ENCODE peak calls at places on chromosomes 2 and 18, in eight cellular contexts. O is A549; K is coronary artery; U is DND-41; B is body of pancreas; N is CD8-positive, alpha-beta T cell; Y is vagina; D is aorta. Q is an unnamed sample.

GRCh38 chr2:105573490-105573889 is 171.2 kb upstream of the NCK2 start:
- DNase-seq in K (no peak), Y (no peak), D (no peak), U (no peak), B (no peak), N (no peak), O (no peak), Q (no peak)

GRCh38 chr2:32061973-32062861 is 1.1 kb upstream of the SPAST start:
- DNase-seq in U (no peak), N (no peak), B (peak), O (no peak), D (no peak), K (no peak), Y (no peak), Q (peak)

GRCh38 chr2:170123593-170123992 is 54.4 kb upstream of the MYO3B start:
- DNase-seq in O (peak), K (no peak), N (no peak), U (no peak), B (no peak), Y (peak), D (no peak), Q (no peak)

GRCh38 chr2:18788590-18788989 is 199.2 kb upstream of the NT5C1B start:
- DNase-seq in U (no peak), B (peak), Y (no peak), O (no peak), D (no peak), N (no peak), K (no peak), Q (no peak)

GRCh38 chr18:34018358-34018757 is 206.4 kb downstream of the NOL4 start:
- DNase-seq in O (no peak), D (no peak), B (no peak), U (no peak), N (no peak), K (no peak), Y (no peak), Q (no peak)

GRCh38 chr18:10892801-10893595 is 256.4 kb downstream of the PIEZO2 start:
- DNase-seq in D (no peak), U (no peak), K (no peak), O (no peak), N (no peak), Y (no peak), B (no peak), Q (no peak)

GRCh38 chr18:23133860-23134779 is 1.2 kb upstream of the CABLES1 start:
- DNase-seq in D (no peak), K (no peak), N (no peak), Y (no peak), U (no peak), O (peak), B (peak), Q (peak)

GRCh38 chr2:37798315-37799005 is 126.6 kb upstream of the RMDN2 start:
- DNase-seq in N (no peak), B (no peak), D (no peak), O (no peak), Y (no peak), U (no peak), K (no peak), Q (no peak)

GRCh38 chr2:200861617-200862016 is 2.8 kb downstream of the CLK1 start:
- DNase-seq in Y (no peak), U (no peak), O (no peak), N (no peak), D (no peak), K (no peak), B (no peak), Q (no peak)

GRCh38 chr2:223837290-223838061 is at the start of gene AP1S3:
- DNase-seq in B (peak), N (peak), D (peak), K (no peak), U (peak), O (peak), Y (no peak), Q (peak)

GRCh38 chr2:189234991-189235390 is 55.4 kb upstream of the COL5A2 start:
- DNase-seq in O (no peak), D (no peak), N (no peak), Y (no peak), K (no peak), B (no peak), U (no peak), Q (no peak)

GRCh38 chr2:157842106-157842879 is 33.8 kb downstream of the ACVR1 start:
- DNase-seq in O (no peak), U (no peak), K (no peak), Y (no peak), N (no peak), B (no peak), D (no peak), Q (no peak)

GRCh38 chr2:239087041-239087710 is 239.3 kb downstream of the TWIST2 start:
- DNase-seq in O (no peak), B (no peak), N (no peak), D (no peak), K (no peak), U (no peak), Y (no peak), Q (no peak)

GRCh38 chr2:9264301-9264700 is 57.7 kb downstream of the ASAP2 start:
- DNase-seq in K (no peak), D (no peak), O (no peak), U (no peak), N (no peak), Y (no peak), B (no peak), Q (no peak)

GRCh38 chr2:9262671-9263171 is 56.1 kb downstream of the ASAP2 start:
- DNase-seq in O (no peak), U (no peak), Y (no peak), K (no peak), D (no peak), B (no peak), N (no peak), Q (no peak)

GRCh38 chr2:9260411-9261037 is 53.9 kb downstream of the ASAP2 start:
- DNase-seq in Y (no peak), D (no peak), N (no peak), O (no peak), K (no peak), B (no peak), U (no peak), Q (no peak)

GRCh38 chr2:9261231-9261883 is 54.7 kb downstream of the ASAP2 start:
- DNase-seq in D (no peak), B (no peak), N (no peak), O (no peak), Y (no peak), K (no peak), U (no peak), Q (no peak)

GRCh38 chr2:9263388-9263787 is 56.8 kb downstream of the ASAP2 start:
- DNase-seq in B (no peak), D (no peak), U (no peak), O (no peak), Y (no peak), K (no peak), N (no peak), Q (no peak)
- H3K4me3 ChIP-seq in B (no peak), D (no peak), U (no peak), O (no peak), Y (peak), K (peak), N (no peak), Q (no peak)

GRCh38 chr2:108571262-108571661 is 37.0 kb downstream of the LIMS1 start:
- DNase-seq in D (no peak), Y (no peak), N (no peak), K (no peak), B (no peak), U (no peak), O (no peak), Q (no peak)
- H3K27ac ChIP-seq in D (no peak), Y (no peak), N (no peak), K (no peak), B (no peak), U (no peak), O (peak), Q (no peak)

DNA sequence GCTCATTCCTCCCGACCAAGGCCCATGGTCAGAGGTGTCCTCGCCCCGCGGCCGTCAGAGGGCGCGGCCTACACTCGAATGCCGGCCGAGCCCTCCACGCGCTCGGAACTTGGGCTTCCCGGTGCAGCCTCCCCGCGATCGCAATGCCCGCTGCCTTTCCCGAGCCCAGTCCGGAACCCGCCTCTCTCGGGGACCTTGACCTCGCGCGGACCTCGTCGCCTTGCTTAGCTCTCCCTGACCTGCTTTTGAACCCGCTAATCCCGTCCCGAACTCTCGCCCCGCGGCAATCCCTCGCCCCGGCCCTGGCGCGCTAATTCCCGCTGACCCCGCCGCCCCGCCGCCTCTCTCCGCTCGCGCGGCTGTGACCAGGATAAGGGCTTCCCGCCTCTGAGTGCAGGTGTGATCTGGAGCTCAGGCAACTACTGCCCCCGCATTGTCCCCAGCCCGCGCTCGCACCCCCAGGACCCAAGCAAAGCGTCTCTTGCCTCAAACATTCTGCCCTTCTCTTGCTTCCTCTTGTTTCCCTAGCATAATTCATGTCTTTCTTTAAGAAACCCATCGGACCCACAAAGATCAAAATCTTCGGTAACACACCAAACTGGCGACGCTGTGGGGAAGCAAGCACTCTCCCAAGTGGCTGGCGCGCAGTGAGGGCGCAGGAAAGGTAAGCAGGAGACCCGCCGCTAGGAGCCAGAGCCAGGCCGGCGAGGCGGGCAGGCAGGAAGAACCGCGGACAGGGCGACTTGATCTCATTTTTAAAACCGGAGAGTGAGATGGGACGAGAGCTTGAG is 46.6 kb upstream of the ATP6V1B1 start:
- DNase-seq in N (no peak), D (no peak), K (peak), Y (peak), B (no peak), O (no peak), U (no peak), Q (no peak)
- H3K4me3 ChIP-seq in N (no peak), D (no peak), K (peak), Y (no peak), B (no peak), O (no peak), U (no peak), Q (no peak)

GRCh38 chr2:233083782-233084181 is 23.6 kb downstream of the INPP5D start:
- DNase-seq in K (peak), D (no peak), N (no peak), B (no peak), U (no peak), O (no peak), Y (no peak), Q (no peak)
- H3K27ac ChIP-seq in K (peak), D (no peak), N (peak), B (peak), U (no peak), O (no peak), Y (peak), Q (peak)

Q was measured in prostate gland.